ENCODE peak calls at places on chromosomes 6 and 20, in seven cellular contexts. One of them, this sample, is unnamed.

GRCh38 chr6:157445277-157445676 is 64.3 kb downstream of the ZDHHC14 start:
- DNase-seq in anterior cingulate cortex: no peak
- DNase-seq in prostate gland: no peak
- DNase-seq in GDM1: no peak
- DNase-seq in bronchial epithelial cell: no peak
- DNase-seq in HFF-Myc: no peak
- DNase-seq in right lobe of liver: no peak
- DNase-seq in this sample: no peak

GRCh38 chr20:62202676-62203377 is 17.3 kb downstream of the HRH3 start:
- DNase-seq in right lobe of liver: no peak
- DNase-seq in HFF-Myc: no peak
- DNase-seq in bronchial epithelial cell: no peak
- DNase-seq in prostate gland: no peak
- DNase-seq in GDM1: no peak
- DNase-seq in anterior cingulate cortex: no peak
- DNase-seq in this sample: no peak

GRCh38 chr6:158799051-158799792 is 19.9 kb downstream of the EZR start:
- DNase-seq in right lobe of liver: peak
- DNase-seq in HFF-Myc: no peak
- DNase-seq in GDM1: no peak
- DNase-seq in prostate gland: peak
- DNase-seq in bronchial epithelial cell: peak
- DNase-seq in anterior cingulate cortex: no peak
- DNase-seq in this sample: peak

GRCh38 chr6:43149260-43149659 is 21.8 kb upstream of the SRF start:
- DNase-seq in HFF-Myc: no peak
- DNase-seq in anterior cingulate cortex: no peak
- DNase-seq in GDM1: no peak
- DNase-seq in bronchial epithelial cell: no peak
- DNase-seq in prostate gland: no peak
- DNase-seq in right lobe of liver: no peak
- DNase-seq in this sample: no peak

GRCh38 chr6:150713876-150714275 is 114.2 kb downstream of the PLEKHG1 start:
- DNase-seq in prostate gland: no peak
- DNase-seq in GDM1: no peak
- DNase-seq in anterior cingulate cortex: no peak
- DNase-seq in bronchial epithelial cell: no peak
- DNase-seq in HFF-Myc: no peak
- DNase-seq in right lobe of liver: no peak
- DNase-seq in this sample: no peak

GRCh38 chr20:23114018-23114417 is 27.9 kb upstream of the CD93 start:
- DNase-seq in prostate gland: no peak
- DNase-seq in bronchial epithelial cell: no peak
- DNase-seq in GDM1: peak
- DNase-seq in right lobe of liver: no peak
- DNase-seq in anterior cingulate cortex: no peak
- DNase-seq in HFF-Myc: no peak
- DNase-seq in this sample: no peak

GRCh38 chr20:20083796-20084195 is 31.5 kb downstream of the CFAP61 start:
- DNase-seq in GDM1: no peak
- DNase-seq in bronchial epithelial cell: peak
- DNase-seq in right lobe of liver: no peak
- DNase-seq in anterior cingulate cortex: no peak
- DNase-seq in HFF-Myc: no peak
- DNase-seq in prostate gland: no peak
- DNase-seq in this sample: peak

GRCh38 chr20:43558412-43559146 is at the start of gene SGK2:
- DNase-seq in anterior cingulate cortex: no peak
- DNase-seq in GDM1: no peak
- DNase-seq in prostate gland: no peak
- DNase-seq in bronchial epithelial cell: peak
- DNase-seq in right lobe of liver: peak
- DNase-seq in HFF-Myc: no peak
- DNase-seq in this sample: peak

GRCh38 chr20:48202334-48202733 is 417.1 kb upstream of the SULF2 start:
- DNase-seq in prostate gland: no peak
- DNase-seq in GDM1: no peak
- DNase-seq in right lobe of liver: no peak
- DNase-seq in anterior cingulate cortex: no peak
- DNase-seq in bronchial epithelial cell: no peak
- DNase-seq in HFF-Myc: no peak
- DNase-seq in this sample: no peak

GRCh38 chr20:56985286-56985685 is 281.2 kb downstream of the BMP7 start:
- DNase-seq in right lobe of liver: no peak
- DNase-seq in prostate gland: no peak
- DNase-seq in bronchial epithelial cell: peak
- DNase-seq in GDM1: no peak
- DNase-seq in anterior cingulate cortex: no peak
- DNase-seq in HFF-Myc: no peak
- DNase-seq in this sample: peak

GRCh38 chr6:152110878-152111820 is 303.7 kb downstream of the ESR1 start:
- DNase-seq in right lobe of liver: peak
- DNase-seq in HFF-Myc: no peak
- DNase-seq in GDM1: no peak
- DNase-seq in prostate gland: no peak
- DNase-seq in bronchial epithelial cell: no peak
- DNase-seq in anterior cingulate cortex: no peak
- DNase-seq in this sample: peak

GRCh38 chr20:1830240-1830639 is 65.0 kb upstream of the SIRPA start:
- DNase-seq in GDM1: no peak
- DNase-seq in anterior cingulate cortex: peak
- DNase-seq in prostate gland: no peak
- DNase-seq in right lobe of liver: no peak
- DNase-seq in bronchial epithelial cell: peak
- DNase-seq in HFF-Myc: peak
- DNase-seq in this sample: peak

GRCh38 chr6:125050663-125051318 is 88.6 kb downstream of the RNF217 start:
- DNase-seq in anterior cingulate cortex: no peak
- DNase-seq in prostate gland: no peak
- DNase-seq in right lobe of liver: no peak
- DNase-seq in HFF-Myc: no peak
- DNase-seq in bronchial epithelial cell: peak
- DNase-seq in GDM1: no peak
- DNase-seq in this sample: no peak

GRCh38 chr6:131552572-131552971 is 20.5 kb upstream of the ARG1 start:
- DNase-seq in prostate gland: no peak
- DNase-seq in anterior cingulate cortex: no peak
- DNase-seq in bronchial epithelial cell: no peak
- DNase-seq in GDM1: no peak
- DNase-seq in right lobe of liver: no peak
- DNase-seq in HFF-Myc: no peak
- DNase-seq in this sample: no peak

GRCh38 chr6:390914-391558 is 516 bp upstream of the IRF4 start:
- DNase-seq in prostate gland: no peak
- DNase-seq in GDM1: no peak
- DNase-seq in HFF-Myc: no peak
- DNase-seq in right lobe of liver: no peak
- DNase-seq in bronchial epithelial cell: no peak
- DNase-seq in anterior cingulate cortex: no peak
- DNase-seq in this sample: peak